ENCODE peak calls at places on chromosomes 7 and 10, in five cellular contexts. One of them, this sample, is unnamed.

GRCh38 chr7:543790-544527 is 24.3 kb upstream of the PDGFA start:
- DNase-seq in neural crest cell: no peak
- DNase-seq in uterus: no peak
- DNase-seq in GM12865: no peak
- DNase-seq in CD4-positive, alpha-beta T cell: no peak
- DNase-seq in this sample: no peak

GRCh38 chr10:115141254-115141653 is 48.1 kb downstream of the ATRNL1 start:
- DNase-seq in neural crest cell: no peak
- DNase-seq in uterus: no peak
- DNase-seq in GM12865: peak; percentile 5
- DNase-seq in CD4-positive, alpha-beta T cell: no peak
- DNase-seq in this sample: no peak

GRCh38 chr7:99108615-99109014 is 35.3 kb downstream of the SMURF1 start:
- DNase-seq in neural crest cell: no peak
- DNase-seq in uterus: no peak
- DNase-seq in GM12865: no peak
- DNase-seq in CD4-positive, alpha-beta T cell: no peak
- DNase-seq in this sample: no peak

GRCh38 chr10:34744590-34744989 is 70.5 kb downstream of the PARD3 start:
- DNase-seq in neural crest cell: no peak
- DNase-seq in uterus: no peak
- DNase-seq in GM12865: no peak
- DNase-seq in CD4-positive, alpha-beta T cell: no peak
- DNase-seq in this sample: no peak

GRCh38 chr7:130669051-130669700 is 628 bp upstream of the COPG2 start:
- DNase-seq in neural crest cell: no peak
- DNase-seq in uterus: no peak
- DNase-seq in GM12865: no peak
- DNase-seq in CD4-positive, alpha-beta T cell: no peak
- DNase-seq in this sample: no peak

GRCh38 chr7:150903627-150904026 is 51.3 kb downstream of the AOC1 start:
- DNase-seq in neural crest cell: no peak
- DNase-seq in uterus: peak; percentile 52
- DNase-seq in GM12865: peak; percentile 18
- DNase-seq in CD4-positive, alpha-beta T cell: no peak
- DNase-seq in this sample: no peak

GRCh38 chr7:76206633-76207032 is 4.9 kb downstream of the SRRM3 start:
- DNase-seq in neural crest cell: no peak
- DNase-seq in uterus: no peak
- DNase-seq in GM12865: no peak
- DNase-seq in CD4-positive, alpha-beta T cell: no peak
- DNase-seq in this sample: no peak

GRCh38 chr7:2918406-2918805 is 74.3 kb upstream of the GNA12 start:
- DNase-seq in neural crest cell: no peak
- DNase-seq in uterus: no peak
- DNase-seq in GM12865: no peak
- DNase-seq in CD4-positive, alpha-beta T cell: no peak
- DNase-seq in this sample: no peak

GRCh38 chr7:142112086-142112485 is 568 bp downstream of the MGAM2 start:
- DNase-seq in neural crest cell: no peak
- DNase-seq in uterus: no peak
- DNase-seq in GM12865: no peak
- DNase-seq in CD4-positive, alpha-beta T cell: no peak
- DNase-seq in this sample: no peak

GRCh38 chr10:1420663-1421362 is 316.5 kb downstream of the ADARB2 start:
- DNase-seq in neural crest cell: peak; percentile 82
- DNase-seq in uterus: no peak
- DNase-seq in GM12865: peak; percentile 77
- DNase-seq in CD4-positive, alpha-beta T cell: peak; percentile 37
- DNase-seq in this sample: peak; percentile 30

GRCh38 chr7:13111230-13111629 is 423.8 kb downstream of the ARL4A start:
- DNase-seq in neural crest cell: no peak
- DNase-seq in uterus: no peak
- DNase-seq in GM12865: no peak
- DNase-seq in CD4-positive, alpha-beta T cell: no peak
- DNase-seq in this sample: no peak

GRCh38 chr7:36894190-36894589 is 169.9 kb upstream of the AOAH start:
- DNase-seq in neural crest cell: no peak
- DNase-seq in uterus: no peak
- DNase-seq in GM12865: peak; percentile 14
- DNase-seq in CD4-positive, alpha-beta T cell: no peak
- DNase-seq in this sample: no peak

GRCh38 chr7:101746311-101746710 is 71.1 kb upstream of the CUX1 start:
- DNase-seq in neural crest cell: no peak
- DNase-seq in uterus: no peak
- DNase-seq in GM12865: peak; percentile 43
- DNase-seq in CD4-positive, alpha-beta T cell: no peak
- DNase-seq in this sample: no peak

GRCh38 chr10:129710510-129710847 is 243.4 kb downstream of the MGMT start:
- DNase-seq in neural crest cell: no peak
- DNase-seq in uterus: no peak
- DNase-seq in GM12865: no peak
- DNase-seq in CD4-positive, alpha-beta T cell: no peak
- DNase-seq in this sample: no peak

GRCh38 chr10:86461963-86462804 is 59.4 kb downstream of the WAPL start:
- DNase-seq in neural crest cell: no peak
- DNase-seq in uterus: no peak
- DNase-seq in GM12865: no peak
- DNase-seq in CD4-positive, alpha-beta T cell: no peak
- DNase-seq in this sample: no peak

GRCh38 chr10:22727663-22728062 is 13.3 kb upstream of the PIP4K2A start:
- DNase-seq in neural crest cell: no peak
- DNase-seq in uterus: no peak
- DNase-seq in GM12865: no peak
- DNase-seq in CD4-positive, alpha-beta T cell: no peak
- DNase-seq in this sample: no peak

GRCh38 chr10:100825946-100826660 is 80.7 kb downstream of the PAX2 start:
- DNase-seq in neural crest cell: no peak
- DNase-seq in uterus: no peak
- DNase-seq in GM12865: no peak
- DNase-seq in CD4-positive, alpha-beta T cell: no peak
- DNase-seq in this sample: no peak

GRCh38 chr7:140674356-140674800 is 1.6 kb downstream of the ADCK2 start:
- DNase-seq in neural crest cell: no peak
- DNase-seq in uterus: no peak
- DNase-seq in GM12865: peak; percentile 50
- DNase-seq in CD4-positive, alpha-beta T cell: no peak
- DNase-seq in this sample: no peak

GRCh38 chr10:114486938-114487814 is 82.9 kb upstream of the AFAP1L2 start:
- DNase-seq in neural crest cell: no peak
- DNase-seq in uterus: no peak
- DNase-seq in GM12865: no peak
- DNase-seq in CD4-positive, alpha-beta T cell: no peak
- DNase-seq in this sample: no peak

GRCh38 chr7:69765879-69766278 is 167.6 kb downstream of the AUTS2 start:
- DNase-seq in neural crest cell: no peak
- DNase-seq in uterus: no peak
- DNase-seq in GM12865: peak; percentile 18
- DNase-seq in CD4-positive, alpha-beta T cell: no peak
- DNase-seq in this sample: no peak

GRCh38 chr10:99536400-99537254 is 3.9 kb downstream of the NKX2-3 start:
- DNase-seq in neural crest cell: no peak
- DNase-seq in uterus: no peak
- DNase-seq in GM12865: no peak
- DNase-seq in CD4-positive, alpha-beta T cell: no peak
- DNase-seq in this sample: no peak

GRCh38 chr7:14836571-14837189 is 65.9 kb downstream of the DGKB start:
- DNase-seq in neural crest cell: no peak
- DNase-seq in uterus: peak; percentile 23
- DNase-seq in GM12865: no peak
- DNase-seq in CD4-positive, alpha-beta T cell: no peak
- DNase-seq in this sample: no peak

GRCh38 chr10:14873090-14873760 is 5.4 kb upstream of the SUV39H2 start:
- DNase-seq in neural crest cell: no peak
- DNase-seq in uterus: no peak
- DNase-seq in GM12865: peak; percentile 43
- DNase-seq in CD4-positive, alpha-beta T cell: no peak
- DNase-seq in this sample: no peak

GRCh38 chr10:51832652-51833383 is 133.4 kb upstream of the CSTF2T start:
- DNase-seq in neural crest cell: no peak
- DNase-seq in uterus: no peak
- DNase-seq in GM12865: peak; percentile 21
- DNase-seq in CD4-positive, alpha-beta T cell: no peak
- DNase-seq in this sample: no peak

GRCh38 chr7:99791021-99791420 is 7.0 kb upstream of the CYP3A4 start:
- DNase-seq in neural crest cell: no peak
- DNase-seq in uterus: no peak
- DNase-seq in GM12865: no peak
- DNase-seq in CD4-positive, alpha-beta T cell: no peak
- DNase-seq in this sample: no peak

GRCh38 chr7:103949374-103949773 is 40.1 kb downstream of the RELN start:
- DNase-seq in neural crest cell: no peak
- DNase-seq in uterus: no peak
- DNase-seq in GM12865: no peak
- DNase-seq in CD4-positive, alpha-beta T cell: no peak
- DNase-seq in this sample: no peak

GRCh38 chr10:16652154-16652553 is 130.5 kb upstream of the C1QL3 start:
- DNase-seq in neural crest cell: no peak
- DNase-seq in uterus: no peak
- DNase-seq in GM12865: no peak
- DNase-seq in CD4-positive, alpha-beta T cell: no peak
- DNase-seq in this sample: no peak

GRCh38 chr10:69446229-69446628 is 5.0 kb upstream of the TSPAN15 start:
- DNase-seq in neural crest cell: no peak
- DNase-seq in uterus: no peak
- DNase-seq in GM12865: no peak
- DNase-seq in CD4-positive, alpha-beta T cell: no peak
- DNase-seq in this sample: no peak

GRCh38 chr7:83872501-83872900 is 223.6 kb upstream of the SEMA3E start:
- DNase-seq in neural crest cell: no peak
- DNase-seq in uterus: no peak
- DNase-seq in GM12865: no peak
- DNase-seq in CD4-positive, alpha-beta T cell: no peak
- DNase-seq in this sample: no peak

GRCh38 chr7:44858161-44858560 is 10.3 kb upstream of the H2AZ2 start:
- DNase-seq in neural crest cell: no peak
- DNase-seq in uterus: no peak
- DNase-seq in GM12865: no peak
- DNase-seq in CD4-positive, alpha-beta T cell: no peak
- DNase-seq in this sample: no peak
- TF ChIP-seq CTCF in neural crest cell: peak; percentile 51
- TF ChIP-seq CTCF in uterus: no peak
- TF ChIP-seq CTCF in GM12865: no peak
- TF ChIP-seq CTCF in CD4-positive, alpha-beta T cell: no peak
- TF ChIP-seq CTCF in this sample: no peak

GRCh38 chr10:128178319-128178937 is 52.2 kb upstream of the MKI67 start:
- DNase-seq in neural crest cell: peak; percentile 29
- DNase-seq in uterus: no peak
- DNase-seq in GM12865: peak; percentile 53
- DNase-seq in CD4-positive, alpha-beta T cell: peak; percentile 8
- DNase-seq in this sample: peak; percentile 29
- TF ChIP-seq CTCF in neural crest cell: peak; percentile 58
- TF ChIP-seq CTCF in uterus: no peak
- TF ChIP-seq CTCF in GM12865: peak; percentile 60
- TF ChIP-seq CTCF in CD4-positive, alpha-beta T cell: peak; percentile 42
- TF ChIP-seq CTCF in this sample: peak; percentile 62

GRCh38 chr7:106009511-106010226 is 46.6 kb downstream of the CDHR3 start:
- DNase-seq in neural crest cell: peak; percentile 88
- DNase-seq in uterus: peak; percentile 87
- DNase-seq in GM12865: peak; percentile 63
- DNase-seq in CD4-positive, alpha-beta T cell: peak; percentile 75
- DNase-seq in this sample: peak; percentile 77
- TF ChIP-seq CTCF in neural crest cell: peak; percentile 100
- TF ChIP-seq CTCF in uterus: peak; percentile 91
- TF ChIP-seq CTCF in GM12865: peak; percentile 84
- TF ChIP-seq CTCF in CD4-positive, alpha-beta T cell: peak; percentile 99
- TF ChIP-seq CTCF in this sample: peak; percentile 93

DNA sequence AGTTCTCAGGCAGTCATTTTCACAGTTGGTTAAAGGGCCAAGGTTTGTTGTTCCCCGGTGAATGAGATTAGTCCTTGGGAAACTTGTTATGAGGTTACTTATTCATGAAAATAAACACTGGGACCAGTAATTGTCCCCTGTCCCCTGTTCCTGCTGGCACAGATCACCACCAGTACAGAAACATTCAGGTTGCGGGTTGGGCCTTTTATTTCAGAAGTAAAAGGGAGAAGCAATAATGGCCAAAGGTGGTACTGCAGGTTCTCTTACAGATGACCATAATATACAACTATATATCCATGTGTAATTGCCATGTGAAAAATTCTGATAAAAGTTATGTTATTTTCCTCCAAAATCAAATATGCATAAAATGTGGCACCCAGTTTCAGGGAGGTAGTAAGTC is 442.0 kb downstream of the SORCS1 start:
- DNase-seq in neural crest cell: no peak
- DNase-seq in uterus: no peak
- DNase-seq in GM12865: no peak
- DNase-seq in CD4-positive, alpha-beta T cell: no peak
- DNase-seq in this sample: no peak
- TF ChIP-seq CTCF in neural crest cell: peak; percentile 52
- TF ChIP-seq CTCF in uterus: no peak
- TF ChIP-seq CTCF in GM12865: no peak
- TF ChIP-seq CTCF in CD4-positive, alpha-beta T cell: no peak
- TF ChIP-seq CTCF in this sample: no peak

This sample was measured in natural killer cell.